ENCODE peak calls at places on chromosomes 5 and 9, in eight cellular contexts. G is fibroblast of mammary gland, X is GM20000, J is MCF 10A, V is AG08396, Y is NCI-H526 treated with DMSO at 0.1 percent for 48 hours, D is progenitor cell of endocrine pancreas, N is uterus. S is an unnamed sample.

GRCh38 chr5:160508780-160509361 is 87.2 kb downstream of the PTTG1 start:
- DNase-seq in J (peak; percentile 86), N (peak; percentile 33), V (peak; percentile 82), D (peak; percentile 46), X (peak; percentile 72), G (peak; percentile 82), Y (peak; percentile 37), S (peak; percentile 81)

GRCh38 chr5:176822426-176823075 is 12.2 kb downstream of the UNC5A start:
- DNase-seq in V (no peak), D (no peak), J (peak; percentile 73), Y (no peak), G (no peak), X (no peak), N (no peak), S (no peak)

GRCh38 chr9:76512826-76513225 is 53.8 kb downstream of the GCNT1 start:
- DNase-seq in Y (no peak), G (peak; percentile 82), D (no peak), V (no peak), J (peak; percentile 32), X (no peak), N (no peak), S (no peak)

GRCh38 chr5:150284311-150284710 is 5.3 kb downstream of the CAMK2A start:
- DNase-seq in G (no peak), V (no peak), X (no peak), N (no peak), Y (no peak), J (no peak), D (no peak), S (no peak)

GRCh38 chr9:94139672-94140417 is 55.6 kb downstream of the PTPDC1 start:
- DNase-seq in J (peak; percentile 97), N (peak; percentile 94), V (peak; percentile 92), Y (no peak), D (no peak), X (no peak), G (peak; percentile 98), S (no peak)

GRCh38 chr9:114737118-114737517 is 55.1 kb upstream of the TEX48 start:
- DNase-seq in N (no peak), J (no peak), D (no peak), V (no peak), G (no peak), X (no peak), Y (no peak), S (no peak)

GRCh38 chr5:105885266-105885665 is 1785.5 kb downstream of the EFNA5 start:
- DNase-seq in J (no peak), X (no peak), G (no peak), N (no peak), V (no peak), D (no peak), Y (no peak), S (no peak)

GRCh38 chr9:103798620-103799019 is 295.5 kb upstream of the SMC2 start:
- DNase-seq in J (peak; percentile 80), N (no peak), G (peak; percentile 88), Y (no peak), X (peak; percentile 36), D (no peak), V (no peak), S (no peak)

GRCh38 chr9:133134419-133135190 is 13.6 kb upstream of the RALGDS start:
- DNase-seq in J (peak; percentile 47), D (no peak), G (no peak), N (no peak), Y (no peak), X (no peak), V (no peak), S (no peak)

GRCh38 chr9:89444212-89444611 is 53.7 kb downstream of the SEMA4D start:
- DNase-seq in V (no peak), G (no peak), X (no peak), D (no peak), Y (no peak), N (no peak), J (no peak), S (no peak)

GRCh38 chr5:110386782-110387181 is 339.7 kb downstream of the TMEM232 start:
- DNase-seq in Y (no peak), X (no peak), G (peak; percentile 48), N (no peak), J (peak; percentile 4), D (no peak), V (peak; percentile 64), S (no peak)

GRCh38 chr5:22541037-22541436 is 312.1 kb downstream of the CDH12 start:
- DNase-seq in D (no peak), N (no peak), V (no peak), J (peak; percentile 8), G (no peak), X (no peak), Y (no peak), S (peak; percentile 11)

GRCh38 chr5:181109489-181110013 is 21.4 kb downstream of the OR2V1 start:
- DNase-seq in D (no peak), V (no peak), G (no peak), N (no peak), X (no peak), J (no peak), Y (no peak), S (no peak)

GRCh38 chr5:158878227-158878626 is 221.5 kb downstream of the EBF1 start:
- DNase-seq in X (no peak), D (no peak), N (no peak), G (no peak), Y (no peak), V (no peak), J (no peak), S (no peak)

GRCh38 chr9:81455417-81455816 is 233.9 kb downstream of the TLE1 start:
- DNase-seq in N (no peak), G (no peak), V (no peak), Y (no peak), D (no peak), X (no peak), J (no peak), S (no peak)

GRCh38 chr9:136093995-136094881 is 851 bp downstream of the NACC2 start:
- DNase-seq in N (peak; percentile 81), G (peak; percentile 55), Y (no peak), V (peak; percentile 90), X (no peak), J (peak; percentile 65), D (no peak), S (peak; percentile 56)

GRCh38 chr9:91433180-91433579 is 9.5 kb upstream of the NFIL3 start:
- DNase-seq in J (peak; percentile 88), D (no peak), Y (no peak), X (peak; percentile 45), G (peak; percentile 96), V (peak; percentile 79), N (no peak), S (no peak)

GRCh38 chr5:134642931-134643530 is 5.6 kb upstream of the SEC24A start:
- DNase-seq in G (peak; percentile 36), Y (no peak), N (no peak), V (no peak), D (no peak), J (no peak), X (peak; percentile 43), S (no peak)

S was measured in HEK293T.